ENCODE peak calls at places on chromosomes 11 and 22, in nine cellular contexts. F, U, W, B, T, Z, S, C and D are unnamed samples.

GRCh38 chr11:119262668-119263351 is 54.1 kb downstream of the MCAM start:
- DNase-seq in U (peak), B (peak), S (no peak), C (peak), T (no peak), Z (no peak), F (no peak), W (no peak), D (no peak)

GRCh38 chr11:111531687-111532364 is 8.7 kb upstream of the LAYN start:
- DNase-seq in T (no peak), C (peak), F (peak), Z (peak), W (no peak), B (peak), U (peak), S (no peak), D (no peak)

GRCh38 chr11:69101100-69101791 is 52.5 kb downstream of the TPCN2 start:
- DNase-seq in Z (peak), B (peak), T (peak), F (peak), U (peak), C (peak), W (peak), S (peak), D (peak)

GRCh38 chr11:130070109-130070828 is 575 bp downstream of the APLP2 start:
- DNase-seq in C (no peak), B (peak), U (peak), F (peak), W (peak), Z (no peak), T (peak), S (no peak), D (peak)

GRCh38 chr11:20283475-20283874 is 80.0 kb upstream of the HTATIP2 start:
- DNase-seq in U (no peak), W (no peak), S (no peak), B (no peak), C (no peak), T (no peak), Z (no peak), F (no peak), D (no peak)

GRCh38 chr11:102920118-102920684 is 35.3 kb downstream of the MMP13 start:
- DNase-seq in W (no peak), Z (no peak), S (no peak), F (no peak), C (no peak), U (no peak), B (no peak), T (no peak), D (no peak)

GRCh38 chr22:39654959-39655579 is 84.5 kb downstream of the CACNA1I start:
- DNase-seq in Z (no peak), W (no peak), S (no peak), B (peak), U (no peak), F (no peak), C (no peak), T (no peak), D (no peak)

GRCh38 chr11:130131957-130132850 is 27.4 kb upstream of the ST14 start:
- DNase-seq in Z (peak), T (peak), C (peak), F (peak), B (peak), W (no peak), S (no peak), U (peak), D (no peak)

GRCh38 chr11:17734986-17735822 is 623 bp downstream of the KCNC1 start:
- DNase-seq in B (peak), W (peak), S (peak), U (peak), Z (no peak), T (peak), C (peak), F (peak), D (no peak)